ENCODE peak calls at places on chromosomes 16 and 17, in eight cellular contexts. L is CD8-positive, alpha-beta memory T cell; W is heart right ventricle; J is HCT116; K is cardiac muscle cell; I is osteoblast; U is OCI-LY7; T is GM23248. O is an unnamed sample.

GRCh38 chr17:45050680-45051059 is 762 bp downstream of the DCAKD start:
- DNase-seq in L (peak; percentile 8), W (no peak), J (no peak), K (peak; percentile 14), I (peak; percentile 88), U (peak; percentile 57), T (peak; percentile 58), O (no peak)

GRCh38 chr17:77959926-77960521 is 1.5 kb downstream of the TNRC6C start:
- DNase-seq in L (peak; percentile 13), W (peak; percentile 15), J (no peak), K (peak; percentile 26), I (peak; percentile 63), U (peak; percentile 35), T (no peak), O (peak; percentile 43)

GRCh38 chr17:45430738-45431530 is 1.7 kb downstream of the ARHGAP27 start:
- DNase-seq in L (peak; percentile 17), W (no peak), J (no peak), K (peak; percentile 14), I (peak; percentile 93), U (peak; percentile 37), T (peak; percentile 54), O (no peak)

GRCh38 chr16:71214771-71215381 is 15.6 kb downstream of the HYDIN start:
- DNase-seq in L (no peak), W (no peak), J (peak; percentile 4), K (peak; percentile 6), I (no peak), U (no peak), T (no peak), O (no peak)

GRCh38 chr17:45320349-45320930 is 3.6 kb upstream of the MAP3K14 start:
- DNase-seq in L (no peak), W (no peak), J (no peak), K (no peak), I (no peak), U (no peak), T (peak; percentile 84), O (no peak)

GRCh38 chr17:82285141-82285540 is 11.6 kb upstream of the CSNK1D start:
- DNase-seq in L (no peak), W (no peak), J (no peak), K (no peak), I (no peak), U (no peak), T (no peak), O (no peak)

GRCh38 chr17:67085406-67085805 is 41.1 kb downstream of the CACNG1 start:
- DNase-seq in L (no peak), W (no peak), J (no peak), K (no peak), I (no peak), U (no peak), T (no peak), O (no peak)

GRCh38 chr17:78128616-78129384 is at the start of gene TMC6:
- DNase-seq in L (peak; percentile 70), W (no peak), J (peak; percentile 64), K (no peak), I (peak; percentile 92), U (peak; percentile 86), T (no peak), O (peak; percentile 45)

GRCh38 chr16:53817117-53817516 is 113.2 kb downstream of the FTO start:
- DNase-seq in L (no peak), W (no peak), J (peak; percentile 37), K (peak; percentile 95), I (no peak), U (no peak), T (peak; percentile 95), O (no peak)

GRCh38 chr16:1290860-1291575 is 18.4 kb upstream of the UBE2I start:
- DNase-seq in L (no peak), W (no peak), J (no peak), K (no peak), I (peak; percentile 58), U (no peak), T (no peak), O (no peak)

GRCh38 chr17:74605361-74605760 is 13.3 kb upstream of the CD300LD start:
- DNase-seq in L (no peak), W (peak; percentile 30), J (no peak), K (peak; percentile 88), I (peak; percentile 92), U (no peak), T (peak; percentile 96), O (no peak)

GRCh38 chr16:55012362-55012761 is 81.7 kb downstream of the IRX5 start:
- DNase-seq in L (no peak), W (no peak), J (no peak), K (no peak), I (no peak), U (no peak), T (no peak), O (no peak)

GRCh38 chr16:27204232-27204915 is 1.0 kb downstream of the KDM8 start:
- DNase-seq in L (no peak), W (no peak), J (peak; percentile 13), K (no peak), I (peak; percentile 84), U (peak; percentile 49), T (peak; percentile 65), O (no peak)

GRCh38 chr16:6573577-6573976 is 759.1 kb upstream of the RBFOX1 start:
- DNase-seq in L (no peak), W (no peak), J (no peak), K (no peak), I (no peak), U (no peak), T (no peak), O (peak; percentile 78)

GRCh38 chr17:40244255-40244654 is 25.2 kb downstream of the WIPF2 start:
- DNase-seq in L (no peak), W (no peak), J (no peak), K (no peak), I (no peak), U (no peak), T (no peak), O (no peak)
- H3K27ac ChIP-seq in L (no peak overlapping the region), W (no peak overlapping the region), J (no peak overlapping the region), K (no peak overlapping the region), I (no peak overlapping the region), U (no peak overlapping the region), T (peak overlapping the region; percentile 53), O (no peak overlapping the region)

DNA sequence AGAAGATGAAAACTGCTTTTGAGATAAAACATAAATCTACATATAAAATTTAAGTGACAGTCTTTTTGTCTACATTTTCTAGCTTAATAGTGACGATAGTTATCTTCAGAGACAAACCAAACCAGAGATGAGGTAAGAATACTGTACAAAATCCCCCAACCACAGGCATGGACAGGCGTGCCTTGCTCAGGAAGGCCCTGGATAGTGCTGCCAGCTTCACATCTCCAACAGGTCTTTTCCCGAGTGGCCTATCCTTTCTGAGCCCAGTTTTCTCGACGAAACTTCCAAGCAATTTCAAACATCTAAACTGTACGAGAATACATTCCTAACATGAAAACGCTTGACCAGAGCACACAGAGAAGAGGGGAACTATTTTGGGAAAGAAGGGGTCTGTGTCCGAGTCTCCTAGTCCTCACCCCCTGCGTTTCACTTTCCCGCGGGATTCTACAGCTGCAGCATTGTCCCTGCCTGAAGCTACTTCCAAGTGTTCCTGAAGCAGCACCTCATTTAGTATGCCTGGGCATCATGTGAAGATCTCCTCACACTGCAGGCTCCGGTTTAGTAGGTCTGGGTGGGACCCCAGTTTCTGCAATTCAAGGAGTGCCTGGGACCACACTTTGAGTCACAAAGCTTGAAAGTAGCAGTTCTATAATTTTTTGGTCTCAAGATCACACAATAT is 37.8 kb downstream of the GNA13 start:
- DNase-seq in L (no peak), W (no peak), J (no peak), K (no peak), I (no peak), U (no peak), T (peak; percentile 20), O (no peak)
- H3K27ac ChIP-seq in L (no peak overlapping the region), W (peak overlapping the region; percentile 46), J (no peak overlapping the region), K (peak overlapping the region; percentile 78), I (peak overlapping the region; percentile 26), U (peak overlapping the region; percentile 45), T (peak overlapping the region; percentile 83), O (peak overlapping the region; percentile 37)

DNA sequence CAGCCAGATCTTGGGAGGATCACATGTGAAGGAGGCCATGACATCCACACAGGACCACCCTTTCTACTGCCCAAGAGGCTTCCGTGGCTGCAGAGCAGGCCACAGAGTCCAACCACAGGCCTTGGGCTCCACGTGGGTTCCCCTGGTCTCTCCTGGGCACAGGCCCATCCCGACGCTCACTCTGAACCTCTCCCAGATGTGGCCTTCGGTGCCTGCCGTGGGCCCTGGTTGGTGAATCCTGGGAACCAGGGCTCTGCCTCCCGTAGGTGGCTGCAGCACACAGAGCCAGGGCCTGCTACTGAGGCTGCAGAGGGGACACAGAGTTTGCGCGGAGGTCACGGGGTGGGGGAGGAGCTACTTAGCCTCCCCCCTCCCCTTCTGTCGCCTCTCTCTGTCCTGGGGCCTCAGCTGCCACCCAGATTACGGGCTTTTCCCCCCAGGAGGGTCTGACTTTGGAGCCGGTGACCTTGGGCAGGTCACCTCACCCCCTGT is 55.3 kb downstream of the ZFPM1 start:
- DNase-seq in L (no peak), W (no peak), J (no peak), K (no peak), I (no peak), U (no peak), T (no peak), O (no peak)
- H3K27ac ChIP-seq in L (peak overlapping the region; percentile 16), W (no peak overlapping the region), J (no peak overlapping the region), K (no peak overlapping the region), I (no peak overlapping the region), U (no peak overlapping the region), T (no peak overlapping the region), O (no peak overlapping the region)

GRCh38 chr17:50372222-50372621 is 762 bp downstream of the MRPL27 start:
- DNase-seq in L (no peak), W (no peak), J (no peak), K (no peak), I (no peak), U (no peak), T (no peak), O (no peak)
- H3K27ac ChIP-seq in L (peak overlapping the region; percentile 99), W (peak overlapping the region; percentile 82), J (peak overlapping the region; percentile 82), K (peak overlapping the region; percentile 86), I (peak overlapping the region; percentile 97), U (peak overlapping the region; percentile 83), T (peak overlapping the region; percentile 87), O (peak overlapping the region; percentile 99)

GRCh38 chr17:15309793-15310192 is 31.6 kb downstream of the TEKT3 start:
- DNase-seq in L (no peak), W (no peak), J (no peak), K (no peak), I (no peak), U (no peak), T (no peak), O (no peak)
- H3K27ac ChIP-seq in L (no peak overlapping the region), W (no peak overlapping the region), J (no peak overlapping the region), K (no peak overlapping the region), I (no peak overlapping the region), U (no peak overlapping the region), T (no peak overlapping the region), O (no peak overlapping the region)

DNA sequence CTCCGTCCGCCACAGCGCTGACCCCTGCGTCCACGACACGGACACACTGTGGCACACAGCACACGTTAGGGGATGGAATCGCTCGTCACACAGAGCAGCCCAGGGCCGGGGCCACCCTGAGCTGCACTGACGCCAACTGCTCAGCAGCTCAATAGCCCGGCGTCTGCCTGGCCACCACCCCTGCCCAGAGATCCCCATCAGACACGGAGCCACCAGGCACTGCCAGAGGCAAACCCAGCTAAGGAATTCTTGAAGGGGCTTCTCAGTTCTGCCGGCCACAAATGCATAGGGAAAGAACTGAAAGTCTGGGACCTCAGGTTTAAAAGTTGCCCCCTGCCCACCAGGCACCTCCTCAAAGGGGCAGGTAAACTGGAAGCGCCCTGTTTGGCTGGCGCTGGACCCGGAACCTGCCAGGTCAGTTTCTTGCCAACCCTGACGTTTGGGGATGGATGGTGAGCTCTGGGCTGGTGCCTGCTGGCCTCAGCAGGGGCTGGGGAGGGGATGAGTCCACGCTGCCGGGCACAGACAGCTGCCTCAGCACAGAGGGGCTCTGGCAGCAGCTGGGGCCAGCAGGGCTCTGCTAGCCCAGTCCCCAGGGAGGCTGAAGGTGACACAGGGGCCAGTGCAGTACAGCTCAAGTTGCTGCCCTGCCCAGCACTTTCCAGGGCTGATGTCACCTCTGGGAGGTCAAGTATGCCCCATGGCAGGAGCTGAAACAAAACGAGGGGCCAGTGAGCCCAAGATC is 33.2 kb downstream of the TIMM22 start:
- DNase-seq in L (no peak), W (no peak), J (no peak), K (no peak), I (no peak), U (no peak), T (no peak), O (no peak)
- H3K27ac ChIP-seq in L (no peak overlapping the region), W (peak overlapping the region; percentile 82), J (no peak overlapping the region), K (no peak overlapping the region), I (no peak overlapping the region), U (no peak overlapping the region), T (no peak overlapping the region), O (peak overlapping the region; percentile 71)